ENCODE peak calls at places on chromosome 21, in nine cellular contexts. F is cardiac septum, D is fibroblast of pulmonary artery, E is omental fat pad, N is GM10248, L is non-pigmented ciliary epithelial cell, C is lower lobe of right lung, X is hepatocyte, V is NCI-H1417. P is an unnamed sample.
A peak's percentile ranks its signal among the peaks of the same experiment; 100 is the strongest.

GRCh38 chr21:45617021-45617930 is 26.2 kb upstream of the PCBP3 start:
- DNase-seq in F (peak; percentile 63), D (no peak), E (peak; percentile 4), N (no peak), L (no peak), C (no peak), X (no peak), V (no peak), P (no peak)

GRCh38 chr21:46618738-46619369 is 14.0 kb upstream of the S100B start:
- DNase-seq in F (no peak), D (no peak), E (no peak), N (no peak), L (no peak), C (no peak), X (no peak), V (no peak), P (no peak)

GRCh38 chr21:34734696-34735095 is 65.9 kb downstream of the CLIC6 start:
- DNase-seq in F (no peak), D (no peak), E (no peak), N (no peak), L (no peak), C (no peak), X (no peak), V (no peak), P (no peak)

GRCh38 chr21:35079181-35079580 is 30.1 kb upstream of the RUNX1 start:
- DNase-seq in F (no peak), D (no peak), E (no peak), N (no peak), L (no peak), C (no peak), X (no peak), V (no peak), P (no peak)

GRCh38 chr21:33314096-33314495 is 10.7 kb upstream of the IFNAR1 start:
- DNase-seq in F (no peak), D (no peak), E (no peak), N (no peak), L (peak; percentile 78), C (no peak), X (no peak), V (no peak), P (no peak)

GRCh38 chr21:27636671-27637070 is 669.8 kb upstream of the ADAMTS5 start:
- DNase-seq in F (no peak), D (no peak), E (no peak), N (no peak), L (no peak), C (no peak), X (no peak), V (no peak), P (no peak)

GRCh38 chr21:45404726-45405270 is at the start of gene COL18A1:
- DNase-seq in F (no peak), D (peak; percentile 56), E (no peak), N (peak; percentile 69), L (no peak), C (peak; percentile 64), X (peak; percentile 88), V (no peak), P (peak; percentile 73)

GRCh38 chr21:29641635-29642550 is 297.9 kb downstream of the GRIK1 start:
- DNase-seq in F (no peak), D (no peak), E (no peak), N (no peak), L (no peak), C (no peak), X (no peak), V (no peak), P (no peak)

GRCh38 chr21:25938673-25939395 is 204.1 kb downstream of the GABPA start:
- DNase-seq in F (no peak), D (peak; percentile 37), E (no peak), N (no peak), L (no peak), C (no peak), X (no peak), V (no peak), P (no peak)

GRCh38 chr21:29656504-29657227 is 283.1 kb downstream of the GRIK1 start:
- DNase-seq in F (no peak), D (peak; percentile 82), E (no peak), N (no peak), L (no peak), C (no peak), X (no peak), V (no peak), P (no peak)

GRCh38 chr21:45154511-45155508 is 80.4 kb downstream of the ADARB1 start:
- DNase-seq in F (peak; percentile 63), D (peak; percentile 75), E (no peak), N (no peak), L (peak; percentile 68), C (no peak), X (no peak), V (no peak), P (no peak)

GRCh38 chr21:36022704-36023103 is 37.6 kb downstream of the SETD4 start:
- DNase-seq in F (no peak), D (no peak), E (no peak), N (no peak), L (no peak), C (no peak), X (no peak), V (no peak), P (no peak)

GRCh38 chr21:16305686-16306085 is 575.9 kb downstream of the USP25 start:
- DNase-seq in F (no peak), D (peak; percentile 18), E (no peak), N (no peak), L (no peak), C (no peak), X (no peak), V (peak; percentile 34), P (no peak)

GRCh38 chr21:30233636-30234035 is 17.7 kb upstream of the CLDN8 start:
- DNase-seq in F (no peak), D (no peak), E (no peak), N (no peak), L (no peak), C (no peak), X (no peak), V (no peak), P (no peak)

GRCh38 chr21:42157606-42158310 is 61.2 kb upstream of the ABCG1 start:
- DNase-seq in F (no peak), D (no peak), E (no peak), N (no peak), L (no peak), C (no peak), X (no peak), V (no peak), P (no peak)

GRCh38 chr21:27581168-27581567 is 614.3 kb upstream of the ADAMTS5 start:
- DNase-seq in F (no peak), D (no peak), E (no peak), N (no peak), L (no peak), C (no peak), X (no peak), V (no peak), P (no peak)

GRCh38 chr21:40556442-40556968 is 290.5 kb downstream of the DSCAM start:
- DNase-seq in F (no peak), D (no peak), E (no peak), N (no peak), L (no peak), C (no peak), X (no peak), V (no peak), P (no peak)

GRCh38 chr21:38898422-38899098 is 92.8 kb downstream of the ETS2 start:
- DNase-seq in F (no peak), D (no peak), E (no peak), N (no peak), L (no peak), C (no peak), X (no peak), V (no peak), P (no peak)

GRCh38 chr21:41321211-41321907 is 4.8 kb downstream of the FAM3B start:
- DNase-seq in F (no peak), D (no peak), E (no peak), N (peak; percentile 48), L (no peak), C (no peak), X (no peak), V (peak; percentile 52), P (no peak)

GRCh38 chr21:16942703-16943102 is 570.1 kb upstream of the CXADR start:
- DNase-seq in F (no peak), D (peak; percentile 24), E (no peak), N (no peak), L (no peak), C (no peak), X (peak; percentile 42), V (no peak), P (no peak)

GRCh38 chr21:33427051-33427450 is 23.8 kb downstream of the IFNGR2 start:
- DNase-seq in F (no peak), D (no peak), E (no peak), N (no peak), L (no peak), C (no peak), X (no peak), V (no peak), P (no peak)

GRCh38 chr21:35942211-35943144 is 117.8 kb downstream of the SETD4 start:
- DNase-seq in F (no peak), D (no peak), E (no peak), N (no peak), L (no peak), C (no peak), X (no peak), V (no peak), P (no peak)